ENCODE peak calls at places on chromosomes 12 and 14, in five cellular contexts. One of them, this sample, is unnamed. For H3K9me3, the result is how much of the 10 kb centered on the place peaks cover.

GRCh38 chr12:46269429-46270241 is 792 bp upstream of the SLC38A1 start:
- DNase-seq in stomach: no peak
- DNase-seq in ovary: peak
- DNase-seq in CD4-positive, CD25-positive, alpha-beta regulatory T cell: peak
- DNase-seq in HCT116: no peak
- DNase-seq in this sample: peak

GRCh38 chr12:1842905-1843640 is 22.7 kb downstream of the LRTM2 start:
- DNase-seq in stomach: no peak
- DNase-seq in ovary: no peak
- DNase-seq in CD4-positive, CD25-positive, alpha-beta regulatory T cell: no peak
- DNase-seq in HCT116: no peak
- DNase-seq in this sample: peak

GRCh38 chr14:54487771-54488170 is 1.0 kb downstream of the GMFB start:
- DNase-seq in stomach: no peak
- DNase-seq in ovary: no peak
- DNase-seq in CD4-positive, CD25-positive, alpha-beta regulatory T cell: no peak
- DNase-seq in HCT116: no peak
- DNase-seq in this sample: no peak

GRCh38 chr12:75724913-75725312 is 213.5 kb upstream of the KRR1 start:
- DNase-seq in stomach: no peak
- DNase-seq in ovary: no peak
- DNase-seq in CD4-positive, CD25-positive, alpha-beta regulatory T cell: no peak
- DNase-seq in HCT116: peak
- DNase-seq in this sample: no peak

GRCh38 chr14:49193365-49194050 is 392.7 kb downstream of the RPS29 start:
- DNase-seq in stomach: no peak
- DNase-seq in ovary: no peak
- DNase-seq in CD4-positive, CD25-positive, alpha-beta regulatory T cell: no peak
- DNase-seq in HCT116: no peak
- DNase-seq in this sample: no peak

GRCh38 chr12:20404576-20405346 is 36.4 kb downstream of the PDE3A start:
- DNase-seq in stomach: peak
- DNase-seq in ovary: peak
- DNase-seq in CD4-positive, CD25-positive, alpha-beta regulatory T cell: no peak
- DNase-seq in HCT116: no peak
- DNase-seq in this sample: no peak

GRCh38 chr12:55748230-55748993 is 5.5 kb downstream of the GDF11 start:
- DNase-seq in stomach: no peak
- DNase-seq in ovary: no peak
- DNase-seq in CD4-positive, CD25-positive, alpha-beta regulatory T cell: no peak
- DNase-seq in HCT116: no peak
- DNase-seq in this sample: no peak

GRCh38 chr14:52845079-52845478 is 53.7 kb upstream of the GNPNAT1 start:
- DNase-seq in stomach: no peak
- DNase-seq in ovary: no peak
- DNase-seq in CD4-positive, CD25-positive, alpha-beta regulatory T cell: no peak
- DNase-seq in HCT116: no peak
- DNase-seq in this sample: no peak

GRCh38 chr14:85508863-85509262 is 21.1 kb upstream of the FLRT2 start:
- DNase-seq in stomach: no peak
- DNase-seq in ovary: no peak
- DNase-seq in CD4-positive, CD25-positive, alpha-beta regulatory T cell: no peak
- DNase-seq in HCT116: no peak
- DNase-seq in this sample: no peak

GRCh38 chr12:94648578-94648977 is 1.8 kb downstream of the TMCC3 start:
- DNase-seq in stomach: no peak
- DNase-seq in ovary: no peak
- DNase-seq in CD4-positive, CD25-positive, alpha-beta regulatory T cell: no peak
- DNase-seq in HCT116: no peak
- DNase-seq in this sample: no peak

GRCh38 chr12:50734409-50735263 is 29.3 kb upstream of the ATF1 start:
- DNase-seq in stomach: no peak
- DNase-seq in ovary: no peak
- DNase-seq in CD4-positive, CD25-positive, alpha-beta regulatory T cell: peak
- DNase-seq in HCT116: peak
- DNase-seq in this sample: no peak

DNA sequence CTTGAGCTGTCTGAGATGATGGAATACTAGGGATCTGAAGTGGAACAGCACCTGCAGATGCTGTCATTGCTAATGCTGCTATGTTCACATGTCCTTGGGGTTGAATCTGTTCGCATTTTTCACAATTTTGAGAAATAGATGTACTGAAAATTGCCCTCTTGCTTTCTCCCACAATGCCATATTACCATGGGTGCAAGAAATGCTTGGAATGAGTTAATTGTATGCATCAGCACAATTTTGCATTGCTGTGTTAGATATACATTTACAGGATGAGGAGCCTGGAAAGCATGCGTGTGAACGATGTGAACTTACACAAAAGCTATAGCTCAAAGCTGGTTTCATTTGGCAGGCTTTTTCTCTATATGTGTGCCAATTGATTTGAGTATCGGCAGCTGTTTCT is 105.7 kb downstream of the FGD4 start:
- DNase-seq in stomach: no peak
- DNase-seq in ovary: no peak
- DNase-seq in CD4-positive, CD25-positive, alpha-beta regulatory T cell: no peak
- DNase-seq in HCT116: no peak
- DNase-seq in this sample: no peak
- H3K9me3 ChIP-seq in stomach: under half
- H3K9me3 ChIP-seq in ovary: under half
- H3K9me3 ChIP-seq in CD4-positive, CD25-positive, alpha-beta regulatory T cell: under half
- H3K9me3 ChIP-seq in HCT116: under half
- H3K9me3 ChIP-seq in this sample: under half

DNA sequence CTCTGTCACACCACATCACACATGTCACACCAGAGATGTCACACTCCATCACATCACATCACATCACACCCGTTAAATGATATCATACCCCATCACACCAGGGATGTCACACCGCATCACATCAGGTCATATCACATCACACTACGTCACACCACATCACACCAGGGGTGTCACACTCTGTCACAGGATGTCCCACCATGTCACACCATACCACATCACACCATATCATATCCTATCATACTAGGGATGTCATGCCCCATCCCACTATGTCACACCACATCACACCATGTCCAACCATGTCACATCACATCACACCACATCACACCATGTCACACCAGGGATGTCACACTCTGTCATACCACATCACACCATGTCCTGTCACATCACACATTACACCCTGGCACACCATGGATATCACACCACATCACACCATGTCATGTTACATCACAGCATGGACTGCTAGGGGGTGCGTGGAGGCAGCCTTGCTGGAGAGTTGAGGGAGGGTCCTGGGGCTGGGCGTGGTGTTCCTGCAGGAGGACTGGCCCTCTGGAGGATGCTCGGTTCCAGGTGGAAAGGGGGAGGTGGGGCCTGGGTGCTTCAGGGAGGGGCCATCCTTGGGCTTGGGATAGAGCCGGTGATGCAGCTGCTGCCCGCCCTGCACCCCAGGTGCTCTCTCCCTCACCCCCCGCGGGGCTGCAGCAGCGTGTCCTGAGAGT is 134.6 kb downstream of the TMEM121 start:
- DNase-seq in stomach: no peak
- DNase-seq in ovary: no peak
- DNase-seq in CD4-positive, CD25-positive, alpha-beta regulatory T cell: no peak
- DNase-seq in HCT116: no peak
- DNase-seq in this sample: no peak
- H3K9me3 ChIP-seq in stomach: under half
- H3K9me3 ChIP-seq in ovary: under half
- H3K9me3 ChIP-seq in CD4-positive, CD25-positive, alpha-beta regulatory T cell: under half
- H3K9me3 ChIP-seq in HCT116: under half
- H3K9me3 ChIP-seq in this sample: under half

GRCh38 chr14:20262642-20263128 is 23.6 kb downstream of the OR11H4 start:
- DNase-seq in stomach: no peak
- DNase-seq in ovary: no peak
- DNase-seq in CD4-positive, CD25-positive, alpha-beta regulatory T cell: no peak
- DNase-seq in HCT116: peak
- DNase-seq in this sample: no peak
- H3K9me3 ChIP-seq in stomach: under half
- H3K9me3 ChIP-seq in ovary: under half
- H3K9me3 ChIP-seq in CD4-positive, CD25-positive, alpha-beta regulatory T cell: under half
- H3K9me3 ChIP-seq in HCT116: under half
- H3K9me3 ChIP-seq in this sample: under half

GRCh38 chr12:130540376-130540775 is 175.7 kb downstream of the RIMBP2 start:
- DNase-seq in stomach: no peak
- DNase-seq in ovary: no peak
- DNase-seq in CD4-positive, CD25-positive, alpha-beta regulatory T cell: no peak
- DNase-seq in HCT116: no peak
- DNase-seq in this sample: no peak
- H3K9me3 ChIP-seq in stomach: under half
- H3K9me3 ChIP-seq in ovary: under half
- H3K9me3 ChIP-seq in CD4-positive, CD25-positive, alpha-beta regulatory T cell: under half
- H3K9me3 ChIP-seq in HCT116: under half
- H3K9me3 ChIP-seq in this sample: under half